ENCODE peak calls at places on chromosomes 1 and 21, in seven cellular contexts. J is MV-4-11; T is anterior cingulate cortex; Y is AG04449; D is naive thymus-derived CD8-positive, alpha-beta T cell; V is EL; A is AG09309. W is an unnamed sample.

GRCh38 chr1:247332901-247333361 is 1.3 kb upstream of the ZNF496 start:
- DNase-seq in Y (no peak), A (no peak), T (peak; percentile 27), V (peak; percentile 37), J (peak; percentile 11), D (no peak), W (no peak)

GRCh38 chr1:71521655-71522264 is 440.9 kb upstream of the ZRANB2 start:
- DNase-seq in Y (peak; percentile 3), J (peak; percentile 42), A (peak; percentile 8), V (peak; percentile 30), D (no peak), T (no peak), W (no peak)

GRCh38 chr1:7478142-7478796 is 292.8 kb upstream of the VAMP3 start:
- DNase-seq in T (peak; percentile 44), A (no peak), D (no peak), Y (no peak), J (no peak), V (no peak), W (no peak)

GRCh38 chr1:230917284-230918135 is 49.2 kb upstream of the C1orf198 start:
- DNase-seq in Y (no peak), A (no peak), T (peak; percentile 58), V (peak; percentile 68), D (peak; percentile 87), J (peak; percentile 47), W (peak; percentile 44)

GRCh38 chr1:10378071-10378841 is 20.6 kb upstream of the PGD start:
- DNase-seq in V (peak; percentile 62), J (peak; percentile 96), T (no peak), D (no peak), A (no peak), Y (peak; percentile 63), W (no peak)

GRCh38 chr1:24157921-24158481 is 15.1 kb upstream of the IL22RA1 start:
- DNase-seq in V (peak; percentile 18), D (no peak), Y (no peak), J (no peak), T (no peak), A (no peak), W (no peak)

GRCh38 chr1:155080250-155081228 is 1.9 kb downstream of the EFNA3 start:
- DNase-seq in A (no peak), T (no peak), V (no peak), J (no peak), D (no peak), Y (no peak), W (no peak)

GRCh38 chr21:43609501-43610340 is 49.6 kb downstream of the HSF2BP start:
- DNase-seq in A (no peak), T (no peak), J (no peak), D (no peak), Y (no peak), V (peak; percentile 76), W (no peak)

GRCh38 chr21:44454747-44455523 is at the start of gene LRRC3:
- DNase-seq in T (no peak), Y (no peak), A (no peak), V (peak; percentile 49), D (peak; percentile 92), J (peak; percentile 74), W (peak; percentile 77)

GRCh38 chr1:27646676-27647075 is 11.7 kb upstream of the FGR start:
- DNase-seq in J (no peak), Y (no peak), A (no peak), V (no peak), D (no peak), T (no peak), W (no peak)

GRCh38 chr1:212458817-212459216 is 26.1 kb downstream of the NENF start:
- DNase-seq in J (no peak), Y (no peak), D (no peak), A (no peak), V (no peak), T (no peak), W (no peak)

GRCh38 chr1:193569096-193569495 is 382.7 kb upstream of the B3GALT2 start:
- DNase-seq in A (no peak), V (no peak), Y (no peak), T (no peak), J (no peak), D (no peak), W (no peak)

GRCh38 chr1:47618830-47619229 is 181.0 kb downstream of the FOXD2 start:
- DNase-seq in V (no peak), Y (no peak), D (no peak), T (no peak), J (no peak), A (no peak), W (no peak)

GRCh38 chr1:11981378-11982009 is 1.2 kb downstream of the MFN2 start:
- DNase-seq in V (no peak), J (no peak), D (no peak), T (no peak), A (no peak), Y (no peak), W (no peak)

GRCh38 chr1:38038836-38039235 is 7.8 kb downstream of the POU3F1 start:
- DNase-seq in T (no peak), A (no peak), D (no peak), J (no peak), V (peak; percentile 73), Y (no peak), W (no peak)

W was measured in T-helper 22 cell.